ENCODE peak calls at places on chromosomes 12 and 14, in eight cellular contexts. J, W, N, Y, F, H, T and Q are unnamed samples.

GRCh38 chr14:45246633-45247173 is 6.3 kb downstream of the MIS18BP1 start:
- DNase-seq in J (no peak), W (no peak), N (no peak), Y (no peak), F (no peak), H (no peak), T (no peak), Q (no peak)

GRCh38 chr14:28763914-28764848 is 2.4 kb upstream of the FOXG1 start:
- DNase-seq in J (no peak), W (no peak), N (peak; percentile 39), Y (no peak), F (no peak), H (no peak), T (no peak), Q (no peak)

GRCh38 chr14:68676511-68676943 is 116.3 kb downstream of the ZFP36L1 start:
- DNase-seq in J (no peak), W (no peak), N (no peak), Y (no peak), F (no peak), H (no peak), T (no peak), Q (no peak)

GRCh38 chr12:96258451-96258933 is 64.3 kb downstream of the ELK3 start:
- DNase-seq in J (no peak), W (no peak), N (peak; percentile 91), Y (peak; percentile 22), F (peak; percentile 37), H (peak; percentile 57), T (no peak), Q (no peak)

GRCh38 chr14:64733899-64734298 is 29.7 kb downstream of the PLEKHG3 start:
- DNase-seq in J (no peak), W (no peak), N (no peak), Y (no peak), F (no peak), H (no peak), T (no peak), Q (no peak)

GRCh38 chr14:92601131-92601710 is 87.6 kb downstream of the RIN3 start:
- DNase-seq in J (no peak), W (no peak), N (no peak), Y (no peak), F (no peak), H (no peak), T (no peak), Q (no peak)

GRCh38 chr14:75626857-75627256 is 33.8 kb downstream of the ERG28 start:
- DNase-seq in J (no peak), W (no peak), N (no peak), Y (no peak), F (no peak), H (no peak), T (no peak), Q (no peak)

GRCh38 chr14:88698651-88699050 is 94.1 kb downstream of the EML5 start:
- DNase-seq in J (no peak), W (no peak), N (no peak), Y (no peak), F (no peak), H (no peak), T (no peak), Q (no peak)

GRCh38 chr14:37623971-37624370 is 28.5 kb downstream of the TTC6 start:
- DNase-seq in J (no peak), W (no peak), N (no peak), Y (no peak), F (no peak), H (no peak), T (no peak), Q (no peak)

GRCh38 chr12:20040844-20041243 is 327.5 kb upstream of the PDE3A start:
- DNase-seq in J (no peak), W (no peak), N (no peak), Y (no peak), F (no peak), H (no peak), T (no peak), Q (no peak)

GRCh38 chr14:49970474-49971147 is 77.7 kb downstream of the ARF6 start:
- DNase-seq in J (no peak), W (no peak), N (peak; percentile 59), Y (no peak), F (peak; percentile 57), H (no peak), T (no peak), Q (no peak)

GRCh38 chr14:103848720-103849077 is 1.3 kb upstream of the PPP1R13B start:
- DNase-seq in J (no peak), W (no peak), N (no peak), Y (no peak), F (peak; percentile 74), H (peak; percentile 48), T (no peak), Q (no peak)

GRCh38 chr14:64758711-64759554 is 54.7 kb downstream of the PLEKHG3 start:
- DNase-seq in J (peak; percentile 35), W (no peak), N (peak; percentile 88), Y (no peak), F (no peak), H (no peak), T (no peak), Q (no peak)

GRCh38 chr12:47270782-47271664 is 191.3 kb upstream of the AMIGO2 start:
- DNase-seq in J (peak; percentile 27), W (no peak), N (peak; percentile 91), Y (no peak), F (no peak), H (no peak), T (no peak), Q (peak; percentile 75)

GRCh38 chr14:24094839-24095195 is 706 bp downstream of the PCK2 start:
- DNase-seq in J (no peak), W (peak; percentile 20), N (peak; percentile 12), Y (no peak), F (no peak), H (no peak), T (peak; percentile 23), Q (no peak)